ENCODE peak calls at places on chromosome 18, in seven cellular contexts. C is astrocyte of the spinal cord, N is choroid plexus epithelial cell, I is ascending aorta, G is cardiac fibroblast, D is fibroblast of pulmonary artery, U is kidney epithelial cell. F is an unnamed sample.

GRCh38 chr18:35276276-35276675 is 13.8 kb downstream of the ZSCAN30 start:
- DNase-seq in I (no peak), U (no peak), D (no peak), N (no peak), C (no peak), G (no peak), F (no peak)

GRCh38 chr18:59446012-59446411 is 86.9 kb upstream of the LMAN1 start:
- DNase-seq in U (no peak), I (no peak), N (peak), D (peak), C (peak), G (peak), F (no peak)

GRCh38 chr18:76404345-76404831 is 90.7 kb downstream of the ZNF516 start:
- DNase-seq in I (no peak), G (no peak), N (no peak), D (no peak), C (no peak), U (no peak), F (no peak)

GRCh38 chr18:28407681-28408080 is 230.8 kb upstream of the CDH2 start:
- DNase-seq in N (peak), G (no peak), C (peak), I (no peak), D (no peak), U (no peak), F (no peak)

GRCh38 chr18:22044474-22045220 is 124.7 kb upstream of the GATA6 start:
- DNase-seq in D (no peak), I (no peak), U (no peak), G (no peak), C (no peak), N (no peak), F (no peak)

GRCh38 chr18:69963196-69963595 is 15.5 kb upstream of the CD226 start:
- DNase-seq in C (no peak), U (no peak), D (no peak), N (no peak), I (no peak), G (no peak), F (no peak)

GRCh38 chr18:74142251-74142650 is 5.4 kb downstream of the FBXO15 start:
- DNase-seq in U (no peak), G (no peak), I (no peak), D (no peak), C (no peak), N (peak), F (no peak)

GRCh38 chr18:48161201-48161910 is 230.9 kb upstream of the SMAD2 start:
- DNase-seq in G (peak), D (peak), U (peak), C (peak), I (peak), N (peak), F (no peak)

GRCh38 chr18:54742654-54743053 is 85.6 kb upstream of the RAB27B start:
- DNase-seq in N (peak), C (peak), G (peak), I (peak), U (peak), D (peak), F (no peak)

GRCh38 chr18:30763913-30764350 is 278.6 kb downstream of the DSC3 start:
- DNase-seq in C (no peak), U (no peak), I (no peak), D (no peak), N (no peak), G (no peak), F (no peak)

GRCh38 chr18:54222922-54223567 is 1.4 kb downstream of the MBD2 start:
- DNase-seq in C (no peak), N (no peak), U (no peak), D (no peak), G (no peak), I (no peak), F (no peak)

GRCh38 chr18:8730080-8730827 is 24.9 kb downstream of the MTCL1 start:
- DNase-seq in D (peak), N (peak), G (peak), C (peak), U (no peak), I (no peak), F (no peak)

GRCh38 chr18:58532298-58532697 is 96.6 kb downstream of the ALPK2 start:
- DNase-seq in N (no peak), C (no peak), D (no peak), I (no peak), G (no peak), U (no peak), F (no peak)

DNA sequence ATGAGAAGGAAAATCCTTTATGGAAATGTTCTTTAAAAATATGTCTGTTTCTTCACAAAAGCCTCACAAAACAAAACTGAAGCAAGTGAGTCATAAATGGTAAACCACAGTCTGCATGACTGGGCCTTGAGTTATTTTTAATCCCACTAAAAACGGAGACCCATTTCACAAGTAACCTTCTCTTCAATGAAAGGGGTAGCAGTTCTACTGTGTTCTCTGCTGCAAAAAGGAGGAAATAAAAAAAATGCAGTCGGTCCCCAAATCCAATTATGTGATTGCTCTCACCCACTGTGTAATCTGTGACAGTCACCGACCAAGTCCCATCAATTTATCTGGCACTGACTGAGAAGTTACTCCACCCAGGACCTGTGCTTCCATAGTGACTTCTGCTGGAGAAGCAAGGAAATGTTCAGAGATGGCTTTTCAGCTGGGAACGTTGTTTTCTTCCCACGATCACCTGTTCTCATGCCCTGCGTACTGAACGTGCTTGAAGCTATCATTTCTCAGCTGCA is 79.8 kb upstream of the TMEM200C start:
- DNase-seq in G (peak), U (peak), I (no peak), D (peak), N (peak), C (peak), F (peak)
- H3K4me3 ChIP-seq in G (no peak), U (no peak), I (no peak), D (no peak), N (no peak), C (no peak), F (no peak)

DNA sequence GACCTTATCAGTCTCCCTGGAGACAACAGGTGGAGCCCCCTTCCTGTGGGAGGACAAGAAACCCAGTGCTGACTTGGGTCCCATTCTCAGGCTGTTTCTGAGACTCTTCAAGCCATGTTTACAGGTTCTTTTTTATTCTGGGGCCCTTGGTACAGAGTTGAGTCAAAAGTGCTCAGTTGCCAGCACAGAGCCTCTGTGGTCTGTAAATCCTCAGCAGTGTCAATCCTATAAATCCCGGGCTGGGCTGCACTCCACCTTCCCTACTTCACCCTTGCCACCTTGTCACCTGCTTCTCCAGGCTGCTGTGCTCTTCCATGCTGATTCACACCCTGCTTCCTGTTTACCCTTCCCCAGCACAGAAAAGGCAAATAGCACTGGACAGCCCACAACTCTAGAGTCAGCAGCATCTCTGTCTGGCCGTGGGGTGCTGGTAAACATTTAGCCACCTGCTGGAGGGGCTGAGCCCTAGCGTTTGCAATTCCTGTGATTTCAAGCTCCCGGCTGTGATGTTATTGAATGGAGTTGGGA is 74.7 kb downstream of the TNFRSF11A start:
- DNase-seq in U (no peak), N (peak), D (no peak), I (no peak), C (no peak), G (peak), F (no peak)
- TF ChIP-seq CTCF in U (peak), N (peak), D (peak), I (no peak), C (peak), G (peak), F (peak)

DNA sequence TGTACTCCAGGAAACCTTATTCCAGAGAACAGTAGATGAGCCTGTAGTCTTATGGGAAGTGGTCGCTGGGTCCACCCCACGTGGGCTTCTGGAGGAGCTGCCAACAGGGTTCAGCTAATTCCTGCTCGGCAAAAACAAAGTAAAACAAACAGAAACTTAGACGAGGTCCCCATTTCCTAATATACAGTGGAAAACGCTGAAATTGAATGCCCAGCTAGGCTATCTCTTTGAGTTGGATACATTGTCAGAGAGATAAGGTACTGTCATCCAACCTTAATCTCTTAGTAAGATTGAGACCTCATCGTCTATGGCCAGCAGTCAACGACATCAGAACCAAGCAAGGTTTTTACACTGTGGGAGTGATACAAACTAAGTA is 2.1 kb downstream of the EMILIN2 start:
- DNase-seq in G (no peak), N (peak), I (no peak), C (no peak), U (no peak), D (no peak), F (no peak)
- H3K4me3 ChIP-seq in G (no peak), N (peak), I (no peak), C (no peak), U (no peak), D (no peak), F (no peak)

GRCh38 chr18:13797157-13797611 is 26.8 kb upstream of the MC5R start:
- DNase-seq in I (no peak), G (peak), D (peak), N (peak), C (peak), U (peak), F (no peak)

GRCh38 chr18:13796515-13796914 is 27.4 kb upstream of the MC5R start:
- DNase-seq in U (no peak), G (no peak), D (no peak), N (no peak), I (no peak), C (no peak), F (no peak)

GRCh38 chr18:13799396-13799795 is 24.6 kb upstream of the MC5R start:
- DNase-seq in U (no peak), D (no peak), C (no peak), G (no peak), I (no peak), N (no peak), F (no peak)

GRCh38 chr18:13791181-13791580 is 32.8 kb upstream of the MC5R start:
- DNase-seq in G (peak), N (no peak), U (no peak), C (no peak), I (no peak), D (peak), F (no peak)

GRCh38 chr18:13793819-13794218 is 30.1 kb upstream of the MC5R start:
- DNase-seq in D (no peak), U (no peak), I (no peak), N (no peak), G (no peak), C (no peak), F (no peak)
- TF ChIP-seq CTCF in D (no peak), U (no peak), I (no peak), N (no peak), G (no peak), C (no peak), F (no peak)

GRCh38 chr18:4450065-4450676 is 4.9 kb downstream of the DLGAP1 start:
- DNase-seq in C (no peak), D (no peak), N (no peak), U (no peak), G (no peak), I (no peak), F (no peak)

GRCh38 chr18:4455113-4455811 is at the start of gene DLGAP1:
- DNase-seq in C (peak), U (peak), D (peak), G (peak), I (peak), N (peak), F (no peak)

GRCh38 chr18:4454548-4455112 is 477 bp downstream of the DLGAP1 start:
- DNase-seq in G (no peak), N (no peak), C (no peak), D (no peak), U (no peak), I (no peak), F (no peak)

GRCh38 chr18:4453712-4454547 is 1.2 kb downstream of the DLGAP1 start:
- DNase-seq in N (no peak), I (no peak), C (no peak), U (no peak), G (no peak), D (no peak), F (no peak)
- H3K4me3 ChIP-seq in N (no peak), I (peak), C (peak), U (peak), G (peak), D (no peak), F (no peak)

GRCh38 chr18:23059541-23060465 is 75.5 kb upstream of the CABLES1 start:
- DNase-seq in I (no peak), U (no peak), C (no peak), N (no peak), G (peak), D (no peak), F (no peak)
- TF ChIP-seq CTCF in I (no peak), U (no peak), C (no peak), N (no peak), G (no peak), D (no peak), F (no peak)